ENCODE peak calls at places on chromosomes 13 and 19, in six cellular contexts. One of them, this sample, is unnamed. For H3K4me1, the result is how much of the 10 kb centered on the place peaks cover.

GRCh38 chr19:7004313-7004931 is 16.8 kb downstream of the MBD3L2B start:
- DNase-seq in colonic mucosa: no peak
- DNase-seq in OCI-LY7: no peak
- DNase-seq in adrenal gland: peak
- DNase-seq in IMR-90: peak
- DNase-seq in fibroblast of lung: peak
- DNase-seq in this sample: no peak

GRCh38 chr19:5466814-5467291 is 11.6 kb downstream of the ZNRF4 start:
- DNase-seq in adrenal gland: no peak
- DNase-seq in colonic mucosa: no peak
- DNase-seq in IMR-90: no peak
- DNase-seq in fibroblast of lung: no peak
- DNase-seq in OCI-LY7: no peak
- DNase-seq in this sample: peak

GRCh38 chr13:42894765-42895181 is 97.3 kb downstream of the EPSTI1 start:
- DNase-seq in IMR-90: peak
- DNase-seq in OCI-LY7: no peak
- DNase-seq in adrenal gland: peak
- DNase-seq in fibroblast of lung: peak
- DNase-seq in colonic mucosa: peak
- DNase-seq in this sample: no peak

GRCh38 chr13:99086869-99087129 is 108.9 kb upstream of the DOCK9 start:
- DNase-seq in OCI-LY7: no peak
- DNase-seq in adrenal gland: peak
- DNase-seq in fibroblast of lung: peak
- DNase-seq in IMR-90: no peak
- DNase-seq in colonic mucosa: peak
- DNase-seq in this sample: peak

GRCh38 chr13:48486836-48487235 is 46.0 kb downstream of the RCBTB2 start:
- DNase-seq in adrenal gland: no peak
- DNase-seq in OCI-LY7: no peak
- DNase-seq in IMR-90: no peak
- DNase-seq in fibroblast of lung: no peak
- DNase-seq in colonic mucosa: no peak
- DNase-seq in this sample: no peak

GRCh38 chr13:76965759-76966421 is 17.6 kb downstream of the ACOD1 start:
- DNase-seq in adrenal gland: peak
- DNase-seq in colonic mucosa: peak
- DNase-seq in fibroblast of lung: peak
- DNase-seq in OCI-LY7: no peak
- DNase-seq in IMR-90: peak
- DNase-seq in this sample: peak

GRCh38 chr13:28741080-28741479 is 22.3 kb upstream of the SLC46A3 start:
- DNase-seq in adrenal gland: no peak
- DNase-seq in colonic mucosa: no peak
- DNase-seq in OCI-LY7: no peak
- DNase-seq in IMR-90: peak
- DNase-seq in fibroblast of lung: no peak
- DNase-seq in this sample: no peak

GRCh38 chr13:59603646-59604045 is 560.1 kb downstream of the DIAPH3 start:
- DNase-seq in colonic mucosa: no peak
- DNase-seq in adrenal gland: no peak
- DNase-seq in OCI-LY7: no peak
- DNase-seq in fibroblast of lung: no peak
- DNase-seq in IMR-90: no peak
- DNase-seq in this sample: no peak

GRCh38 chr19:52138614-52139290 is 986 bp downstream of the ZNF616 start:
- DNase-seq in adrenal gland: peak
- DNase-seq in IMR-90: peak
- DNase-seq in OCI-LY7: no peak
- DNase-seq in fibroblast of lung: peak
- DNase-seq in colonic mucosa: peak
- DNase-seq in this sample: peak

GRCh38 chr13:42753697-42754096 is 27.7 kb upstream of the FAM216B start:
- DNase-seq in colonic mucosa: no peak
- DNase-seq in IMR-90: no peak
- DNase-seq in fibroblast of lung: no peak
- DNase-seq in OCI-LY7: no peak
- DNase-seq in adrenal gland: no peak
- DNase-seq in this sample: no peak

GRCh38 chr19:5170329-5170745 is 170.3 kb downstream of the PTPRS start:
- DNase-seq in fibroblast of lung: no peak
- DNase-seq in IMR-90: no peak
- DNase-seq in colonic mucosa: peak
- DNase-seq in OCI-LY7: peak
- DNase-seq in adrenal gland: no peak
- DNase-seq in this sample: peak

GRCh38 chr13:89923052-89923451 is 1424.4 kb upstream of the MIR17HG start:
- DNase-seq in OCI-LY7: no peak
- DNase-seq in fibroblast of lung: no peak
- DNase-seq in IMR-90: no peak
- DNase-seq in adrenal gland: no peak
- DNase-seq in colonic mucosa: no peak
- DNase-seq in this sample: no peak

GRCh38 chr13:94431569-94431968 is 47.9 kb downstream of the DCT start:
- DNase-seq in OCI-LY7: no peak
- DNase-seq in adrenal gland: no peak
- DNase-seq in IMR-90: peak
- DNase-seq in fibroblast of lung: no peak
- DNase-seq in colonic mucosa: no peak
- DNase-seq in this sample: no peak

GRCh38 chr13:98370806-98371553 is 193.9 kb upstream of the RNF113B start:
- DNase-seq in fibroblast of lung: peak
- DNase-seq in IMR-90: peak
- DNase-seq in adrenal gland: no peak
- DNase-seq in OCI-LY7: no peak
- DNase-seq in colonic mucosa: no peak
- DNase-seq in this sample: no peak

GRCh38 chr13:76048675-76049396 is 412.7 kb downstream of the LMO7 start:
- DNase-seq in colonic mucosa: no peak
- DNase-seq in IMR-90: no peak
- DNase-seq in fibroblast of lung: no peak
- DNase-seq in OCI-LY7: no peak
- DNase-seq in adrenal gland: no peak
- DNase-seq in this sample: no peak

GRCh38 chr19:35716985-35717664 is 678 bp upstream of the KMT2B start:
- DNase-seq in colonic mucosa: peak
- DNase-seq in fibroblast of lung: peak
- DNase-seq in IMR-90: peak
- DNase-seq in adrenal gland: peak
- DNase-seq in OCI-LY7: peak
- DNase-seq in this sample: peak

GRCh38 chr19:43755256-43755801 is 567 bp upstream of the SMG9 start:
- DNase-seq in colonic mucosa: peak
- DNase-seq in adrenal gland: peak
- DNase-seq in fibroblast of lung: peak
- DNase-seq in OCI-LY7: peak
- DNase-seq in IMR-90: peak
- DNase-seq in this sample: peak

GRCh38 chr13:40672310-40673060 is 6.0 kb upstream of the FOXO1 start:
- DNase-seq in OCI-LY7: no peak
- DNase-seq in fibroblast of lung: peak
- DNase-seq in adrenal gland: no peak
- DNase-seq in colonic mucosa: no peak
- DNase-seq in IMR-90: peak
- DNase-seq in this sample: peak

GRCh38 chr13:73158851-73159250 is 100.0 kb downstream of the KLF5 start:
- DNase-seq in fibroblast of lung: peak
- DNase-seq in adrenal gland: no peak
- DNase-seq in OCI-LY7: no peak
- DNase-seq in IMR-90: peak
- DNase-seq in colonic mucosa: no peak
- DNase-seq in this sample: no peak

GRCh38 chr19:35710784-35711723 is 6.7 kb downstream of the ZBTB32 start:
- DNase-seq in fibroblast of lung: no peak
- DNase-seq in IMR-90: no peak
- DNase-seq in colonic mucosa: no peak
- DNase-seq in adrenal gland: no peak
- DNase-seq in OCI-LY7: peak
- DNase-seq in this sample: no peak

GRCh38 chr13:100139822-100140221 is 50.9 kb downstream of the PCCA start:
- DNase-seq in OCI-LY7: no peak
- DNase-seq in fibroblast of lung: peak
- DNase-seq in colonic mucosa: no peak
- DNase-seq in IMR-90: peak
- DNase-seq in adrenal gland: no peak
- DNase-seq in this sample: no peak

GRCh38 chr19:12137541-12137940 is 2.6 kb downstream of the ZNF20 start:
- DNase-seq in adrenal gland: no peak
- DNase-seq in OCI-LY7: peak
- DNase-seq in fibroblast of lung: no peak
- DNase-seq in IMR-90: no peak
- DNase-seq in colonic mucosa: no peak
- DNase-seq in this sample: no peak

GRCh38 chr19:12141405-12141736 is 1.2 kb upstream of the ZNF20 start:
- DNase-seq in adrenal gland: no peak
- DNase-seq in OCI-LY7: no peak
- DNase-seq in IMR-90: no peak
- DNase-seq in colonic mucosa: no peak
- DNase-seq in fibroblast of lung: no peak
- DNase-seq in this sample: no peak

GRCh38 chr19:12139885-12140544 is at the start of gene ZNF20:
- DNase-seq in IMR-90: peak
- DNase-seq in adrenal gland: peak
- DNase-seq in fibroblast of lung: peak
- DNase-seq in colonic mucosa: peak
- DNase-seq in OCI-LY7: peak
- DNase-seq in this sample: peak

GRCh38 chr19:12140545-12141404 is 625 bp upstream of the ZNF20 start:
- DNase-seq in colonic mucosa: peak
- DNase-seq in fibroblast of lung: peak
- DNase-seq in OCI-LY7: peak
- DNase-seq in adrenal gland: peak
- DNase-seq in IMR-90: peak
- DNase-seq in this sample: peak

DNA sequence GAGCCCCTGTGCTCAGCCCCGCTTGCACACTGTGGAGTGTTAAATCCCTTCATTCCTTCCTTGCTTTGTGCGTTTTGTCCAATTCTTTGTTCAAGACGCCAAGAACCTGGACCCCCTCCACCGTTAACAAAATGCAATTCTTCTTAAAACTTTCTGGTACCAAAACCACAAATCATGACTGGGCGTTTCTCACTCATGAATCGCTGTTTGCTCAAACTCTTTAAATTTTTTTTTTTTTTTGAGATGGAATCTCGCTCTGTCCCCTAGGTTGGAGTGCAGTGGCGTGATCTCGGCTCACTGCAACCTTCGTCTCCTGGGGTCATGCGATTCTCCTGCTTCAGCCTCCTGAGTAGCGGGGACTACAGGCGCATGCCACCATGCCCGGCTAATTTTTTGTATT is 841 bp downstream of the ZNF20 start:
- DNase-seq in IMR-90: peak
- DNase-seq in OCI-LY7: no peak
- DNase-seq in adrenal gland: no peak
- DNase-seq in colonic mucosa: no peak
- DNase-seq in fibroblast of lung: peak
- DNase-seq in this sample: no peak
- H3K4me1 ChIP-seq in IMR-90: under half
- H3K4me1 ChIP-seq in OCI-LY7: under half
- H3K4me1 ChIP-seq in adrenal gland: under half
- H3K4me1 ChIP-seq in colonic mucosa: under half
- H3K4me1 ChIP-seq in fibroblast of lung: under half
- H3K4me1 ChIP-seq in this sample: under half

DNA sequence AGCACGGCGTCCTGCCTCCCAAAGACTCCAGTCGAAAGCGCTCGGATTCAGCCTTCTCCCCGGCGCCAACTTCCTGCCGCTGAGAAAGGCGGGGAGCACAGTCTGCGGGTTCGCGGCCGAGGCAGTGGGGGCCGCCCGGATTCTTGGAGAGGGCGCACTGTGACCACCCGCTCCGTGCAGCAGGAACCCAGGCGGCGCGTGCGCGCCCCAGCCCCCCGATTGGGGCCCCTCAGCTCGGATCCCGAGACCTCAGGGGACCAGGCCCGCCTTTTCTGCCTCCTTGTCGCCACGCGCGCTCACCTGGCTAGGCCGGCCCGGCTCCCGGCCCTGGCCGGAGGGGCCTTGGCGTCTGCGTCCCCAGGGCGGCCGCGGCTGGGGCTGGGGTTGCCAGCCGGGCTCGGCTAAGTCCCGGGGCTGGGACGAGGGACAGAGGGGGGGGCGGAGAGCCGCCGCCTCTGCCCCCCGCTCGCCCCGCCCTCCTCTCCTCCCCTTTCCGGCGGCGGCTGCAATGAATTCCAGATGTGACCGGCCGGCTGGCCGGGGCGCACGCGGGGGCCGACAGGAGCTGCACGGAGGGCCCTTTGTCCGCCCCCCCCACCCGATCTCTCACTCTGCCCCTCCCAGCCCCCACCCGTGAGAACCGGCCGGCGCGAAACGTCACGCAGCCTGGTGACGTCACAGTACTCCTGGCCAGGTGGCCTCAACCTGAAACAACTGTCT is at the start of gene S1PR2:
- DNase-seq in fibroblast of lung: peak
- DNase-seq in adrenal gland: peak
- DNase-seq in colonic mucosa: peak
- DNase-seq in IMR-90: peak
- DNase-seq in OCI-LY7: peak
- DNase-seq in this sample: peak
- TF ChIP-seq CTCF in fibroblast of lung: no peak
- TF ChIP-seq CTCF in adrenal gland: no peak
- TF ChIP-seq CTCF in colonic mucosa: no peak
- TF ChIP-seq CTCF in IMR-90: no peak
- TF ChIP-seq CTCF in OCI-LY7: no peak
- TF ChIP-seq CTCF in this sample: no peak

GRCh38 chr13:46643165-46643777 is 90.3 kb downstream of the LRCH1 start:
- DNase-seq in OCI-LY7: no peak
- DNase-seq in colonic mucosa: no peak
- DNase-seq in fibroblast of lung: no peak
- DNase-seq in IMR-90: no peak
- DNase-seq in adrenal gland: no peak
- DNase-seq in this sample: no peak

GRCh38 chr13:46641274-46642081 is 88.5 kb downstream of the LRCH1 start:
- DNase-seq in OCI-LY7: no peak
- DNase-seq in colonic mucosa: no peak
- DNase-seq in fibroblast of lung: peak
- DNase-seq in IMR-90: no peak
- DNase-seq in adrenal gland: no peak
- DNase-seq in this sample: peak

GRCh38 chr13:46639033-46639981 is 86.3 kb downstream of the LRCH1 start:
- DNase-seq in colonic mucosa: no peak
- DNase-seq in adrenal gland: no peak
- DNase-seq in fibroblast of lung: peak
- DNase-seq in OCI-LY7: no peak
- DNase-seq in IMR-90: no peak
- DNase-seq in this sample: no peak

GRCh38 chr13:46642254-46642653 is 89.3 kb downstream of the LRCH1 start:
- DNase-seq in OCI-LY7: no peak
- DNase-seq in colonic mucosa: no peak
- DNase-seq in fibroblast of lung: no peak
- DNase-seq in adrenal gland: no peak
- DNase-seq in IMR-90: no peak
- DNase-seq in this sample: no peak

GRCh38 chr13:46640843-46641242 is 87.9 kb downstream of the LRCH1 start:
- DNase-seq in fibroblast of lung: peak
- DNase-seq in colonic mucosa: no peak
- DNase-seq in IMR-90: peak
- DNase-seq in OCI-LY7: no peak
- DNase-seq in adrenal gland: no peak
- DNase-seq in this sample: no peak
- H3K4me1 ChIP-seq in fibroblast of lung: under half
- H3K4me1 ChIP-seq in colonic mucosa: under half
- H3K4me1 ChIP-seq in IMR-90: under half
- H3K4me1 ChIP-seq in OCI-LY7: under half
- H3K4me1 ChIP-seq in adrenal gland: under half
- H3K4me1 ChIP-seq in this sample: half or more

GRCh38 chr13:101149735-101150380 is 266.4 kb downstream of the NALCN start:
- DNase-seq in IMR-90: peak
- DNase-seq in OCI-LY7: no peak
- DNase-seq in fibroblast of lung: peak
- DNase-seq in colonic mucosa: no peak
- DNase-seq in adrenal gland: no peak
- DNase-seq in this sample: peak
- TF ChIP-seq CTCF in IMR-90: peak
- TF ChIP-seq CTCF in OCI-LY7: peak
- TF ChIP-seq CTCF in fibroblast of lung: peak
- TF ChIP-seq CTCF in colonic mucosa: no peak
- TF ChIP-seq CTCF in adrenal gland: no peak
- TF ChIP-seq CTCF in this sample: peak

This sample was measured in BE2C.